ENCODE peak calls at places on chromosomes 3 and 15, in nine cellular contexts. K is cardiac fibroblast; H is mucosa of gallbladder; U is NCI-H446; B is stimulated activated effector memory CD8-positive, alpha-beta T cell treated with anti-CD3 and anti-CD28 coated beads, Interleukin-12 subunit alpha, Interleukin-12 subunit beta, amount 100 ng/mL, for 72 hours; A is HT1080; V is stimulated activated CD4-positive, alpha-beta T cell treated with anti-CD3 and anti-CD28 coated beads, TNF-alpha, amount 100 ng/mL, for 1 hour; D is activated T-cell treated with anti-CD3 and anti-CD28 coated beads for 4 hours; J is GM23248. L is an unnamed sample.

GRCh38 chr3:137692803-137693431 is 71.2 kb upstream of the SOX14 start:
- DNase-seq in K (no peak), H (no peak), V (no peak), D (no peak), B (no peak), U (peak), A (peak), J (peak), L (no peak)

GRCh38 chr3:55570361-55570760 is 83.3 kb upstream of the WNT5A start:
- DNase-seq in A (no peak), U (no peak), V (no peak), J (no peak), B (no peak), H (no peak), K (peak), D (no peak), L (peak)

GRCh38 chr3:44995142-44995770 is 19.2 kb downstream of the EXOSC7 start:
- DNase-seq in K (peak), A (no peak), B (no peak), D (no peak), H (peak), V (no peak), J (peak), U (peak), L (no peak)

GRCh38 chr15:68057758-68058157 is 3.6 kb downstream of the PIAS1 start:
- DNase-seq in V (no peak), K (no peak), B (no peak), H (no peak), A (no peak), D (no peak), J (no peak), U (no peak), L (no peak)

GRCh38 chr3:134675726-134676252 is 25.0 kb upstream of the KY start:
- DNase-seq in U (no peak), V (no peak), D (no peak), B (no peak), J (no peak), A (no peak), K (no peak), H (no peak), L (no peak)

GRCh38 chr3:171245796-171246453 is 214.3 kb downstream of the TNIK start:
- DNase-seq in V (no peak), A (no peak), K (no peak), H (no peak), B (no peak), J (no peak), D (no peak), U (no peak), L (no peak)

GRCh38 chr3:172040078-172040975 is 949 bp downstream of the FNDC3B start:
- DNase-seq in B (peak), U (peak), H (peak), K (peak), D (peak), J (peak), A (peak), V (no peak), L (peak)

GRCh38 chr15:41661529-41662225 is 1.5 kb downstream of the MGA start:
- DNase-seq in K (peak), H (peak), U (peak), B (peak), V (peak), A (peak), J (peak), D (peak), L (peak)

GRCh38 chr15:85837011-85837433 is 42.3 kb upstream of the KLHL25 start:
- DNase-seq in K (no peak), B (no peak), H (peak), U (peak), V (no peak), J (no peak), D (no peak), A (peak), L (no peak)

GRCh38 chr3:111619833-111620232 is 24.7 kb upstream of the ZBED2 start:
- DNase-seq in K (no peak), B (no peak), U (no peak), H (no peak), J (peak), A (peak), V (no peak), D (no peak), L (no peak)

GRCh38 chr15:63277044-63277892 is at the start of gene APH1B:
- DNase-seq in D (peak), B (peak), K (peak), A (peak), J (peak), U (peak), V (peak), H (peak), L (peak)

GRCh38 chr15:89498574-89498906 is 2.2 kb upstream of the RHCG start:
- DNase-seq in K (no peak), U (no peak), B (no peak), H (no peak), A (no peak), D (no peak), V (no peak), J (no peak), L (no peak)

GRCh38 chr15:65873271-65873670 is 4.0 kb downstream of the RAB11A start:
- DNase-seq in V (no peak), B (no peak), H (no peak), K (no peak), A (no peak), J (no peak), D (no peak), U (no peak), L (no peak)

GRCh38 chr3:49805884-49806701 is 3.0 kb downstream of the INKA1 start:
- DNase-seq in K (peak), B (no peak), J (no peak), D (no peak), A (no peak), U (no peak), H (peak), V (no peak), L (no peak)

GRCh38 chr3:168894204-168894603 is 769.3 kb downstream of the MECOM start:
- DNase-seq in D (no peak), A (no peak), U (no peak), H (no peak), V (no peak), K (no peak), B (no peak), J (no peak), L (no peak)

GRCh38 chr3:164851204-164851603 is 227.1 kb downstream of the SI start:
- DNase-seq in H (no peak), B (no peak), K (no peak), J (no peak), V (no peak), D (no peak), A (no peak), U (no peak), L (no peak)

GRCh38 chr15:91153954-91154353 is 53.9 kb downstream of the SV2B start:
- DNase-seq in U (no peak), J (no peak), A (no peak), V (no peak), K (no peak), H (no peak), D (no peak), B (no peak), L (no peak)

GRCh38 chr3:99565316-99565715 is 73.1 kb upstream of the COL8A1 start:
- DNase-seq in K (no peak), J (peak), U (no peak), V (no peak), D (no peak), A (no peak), B (no peak), H (no peak), L (no peak)

GRCh38 chr3:156620260-156620659 is 54.1 kb upstream of the TIPARP start:
- DNase-seq in A (peak), B (no peak), H (peak), U (peak), K (no peak), V (no peak), D (no peak), J (peak), L (peak)

GRCh38 chr3:58009026-58009748 is 965 bp downstream of the FLNB start:
- DNase-seq in D (no peak), V (no peak), J (peak), A (no peak), H (no peak), B (peak), U (no peak), K (no peak), L (no peak)

GRCh38 chr15:56568466-56569167 is 103.7 kb upstream of the MNS1 start:
- DNase-seq in U (no peak), H (no peak), A (no peak), J (no peak), D (no peak), K (no peak), B (no peak), V (no peak), L (no peak)